ENCODE peak calls at places on chromosomes 2 and 18, in nine cellular contexts. T is HepG2, L is tibial nerve, W is uterus, E is GM12891, J is body of pancreas, D is right lobe of liver, O is transverse colon, F is HCT116. B is an unnamed sample.

GRCh38 chr2:67579207-67579606 is 182.1 kb downstream of the ETAA1 start:
- DNase-seq in E (no peak), D (no peak), L (no peak), W (no peak), T (no peak), J (no peak), F (no peak), O (no peak), B (no peak)

GRCh38 chr2:113407446-113408099 is 29.9 kb upstream of the ZNG1B start:
- DNase-seq in F (peak; percentile 31), L (no peak), T (peak; percentile 81), W (no peak), E (no peak), O (no peak), D (no peak), J (no peak), B (no peak)

GRCh38 chr2:73851274-73851673 is 22.5 kb downstream of the STAMBP start:
- DNase-seq in T (no peak), O (peak; percentile 53), D (no peak), F (peak; percentile 33), W (no peak), J (peak; percentile 3), E (no peak), L (no peak), B (no peak)

GRCh38 chr2:105886680-105887079 is 142.0 kb downstream of the NCK2 start:
- DNase-seq in W (no peak), L (no peak), F (no peak), D (no peak), O (no peak), E (no peak), T (no peak), J (peak; percentile 21), B (no peak)

GRCh38 chr2:62197609-62198236 is 1.8 kb downstream of the B3GNT2 start:
- DNase-seq in E (no peak), W (no peak), O (peak; percentile 62), T (no peak), J (peak; percentile 50), F (no peak), L (no peak), D (peak; percentile 67), B (peak; percentile 51)

GRCh38 chr2:233470007-233470687 is 96.4 kb downstream of the USP40 start:
- DNase-seq in E (no peak), F (no peak), O (peak; percentile 39), T (no peak), J (peak; percentile 32), D (peak; percentile 49), W (peak; percentile 53), L (peak; percentile 34), B (no peak)

GRCh38 chr2:72954376-72955187 is 37.3 kb downstream of the EMX1 start:
- DNase-seq in T (no peak), O (no peak), D (no peak), J (no peak), E (no peak), L (no peak), F (no peak), W (no peak), B (no peak)

GRCh38 chr2:23578964-23579671 is 194.1 kb downstream of the KLHL29 start:
- DNase-seq in L (no peak), W (no peak), D (no peak), F (no peak), T (no peak), E (no peak), J (no peak), O (no peak), B (no peak)

GRCh38 chr2:64204006-64204632 is 59.9 kb upstream of the PELI1 start:
- DNase-seq in T (no peak), O (peak; percentile 25), D (no peak), F (no peak), J (peak; percentile 51), L (no peak), W (no peak), E (no peak), B (no peak)

GRCh38 chr2:234978466-234979203 is 26.8 kb downstream of the SH3BP4 start:
- DNase-seq in F (no peak), O (peak; percentile 54), D (no peak), T (peak; percentile 75), L (no peak), J (peak; percentile 75), W (no peak), E (no peak), B (peak; percentile 40)

GRCh38 chr2:32357545-32358482 is 991 bp downstream of the BIRC6 start:
- DNase-seq in L (no peak), T (peak; percentile 35), W (peak; percentile 39), D (peak; percentile 67), J (peak; percentile 54), F (peak; percentile 6), O (peak; percentile 45), E (peak; percentile 35), B (peak; percentile 39)

GRCh38 chr18:73793386-73793785 is 354.2 kb downstream of the FBXO15 start:
- DNase-seq in J (no peak), W (no peak), L (no peak), F (no peak), O (no peak), E (no peak), T (no peak), D (no peak), B (no peak)

GRCh38 chr2:85269959-85270358 is 57.8 kb downstream of the TGOLN2 start:
- DNase-seq in O (no peak), J (no peak), T (peak; percentile 64), E (no peak), L (no peak), D (peak; percentile 57), F (no peak), W (peak; percentile 34), B (no peak)

GRCh38 chr2:88216641-88217040 is 46.5 kb downstream of the THNSL2 start:
- DNase-seq in O (no peak), F (no peak), W (no peak), T (no peak), J (no peak), D (no peak), L (no peak), E (no peak), B (no peak)

GRCh38 chr2:231940795-231941194 is 14.6 kb upstream of the NPPC start:
- DNase-seq in F (no peak), E (no peak), O (no peak), D (no peak), J (no peak), W (no peak), T (no peak), L (no peak), B (no peak)

GRCh38 chr18:63312731-63313408 is 6.7 kb downstream of the BCL2 start:
- DNase-seq in F (no peak), D (no peak), T (no peak), W (no peak), E (no peak), L (no peak), J (no peak), O (no peak), B (no peak)
- TF ChIP-seq POLR2A in F (no peak), D (no peak), T (no peak), W (no peak), E (no peak), L (no peak), J (no peak), O (no peak), B (no peak)

DNA sequence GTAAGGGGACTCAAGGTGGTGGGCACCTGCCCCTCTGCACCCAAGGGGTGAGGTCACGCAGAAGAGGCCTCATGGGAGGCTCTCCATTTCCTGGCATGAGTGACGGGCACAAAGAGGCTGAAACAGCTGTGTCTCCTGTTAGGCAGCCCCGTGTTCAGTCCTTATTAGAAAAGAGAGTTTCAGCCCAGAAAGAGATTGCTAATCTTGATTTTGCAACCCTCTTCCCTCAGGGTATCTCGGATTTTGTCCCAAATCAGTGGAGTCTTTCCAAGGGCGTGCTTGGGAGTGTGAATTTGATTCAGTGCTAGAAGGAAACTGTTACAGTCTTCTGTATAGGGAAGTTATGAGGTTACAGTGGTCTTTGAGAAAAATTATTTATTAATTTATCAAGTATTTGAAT is 10.4 kb downstream of the TNFRSF11A start:
- DNase-seq in D (no peak), W (no peak), T (no peak), F (no peak), L (no peak), J (no peak), O (no peak), E (no peak), B (no peak)
- TF ChIP-seq POLR2A in D (no peak), W (no peak), T (no peak), F (no peak), L (no peak), J (no peak), O (no peak), E (no peak), B (no peak)

GRCh38 chr2:144515425-144515693 is 4.6 kb downstream of the ZEB2 start:
- DNase-seq in L (no peak), W (no peak), T (no peak), O (no peak), J (no peak), F (no peak), E (no peak), D (no peak), B (no peak)

GRCh38 chr2:144515694-144516416 is 4.1 kb downstream of the ZEB2 start:
- DNase-seq in J (peak; percentile 11), O (peak; percentile 25), E (no peak), W (peak; percentile 51), D (no peak), L (no peak), F (no peak), T (no peak), B (no peak)

GRCh38 chr2:144517825-144518699 is 1.9 kb downstream of the ZEB2 start:
- DNase-seq in J (no peak), F (no peak), E (no peak), O (no peak), W (no peak), T (no peak), D (no peak), L (no peak), B (no peak)

GRCh38 chr2:144516981-144517824 is 2.7 kb downstream of the ZEB2 start:
- DNase-seq in J (peak; percentile 48), D (peak; percentile 64), W (peak; percentile 70), F (no peak), E (no peak), T (no peak), L (no peak), O (peak; percentile 32), B (no peak)

GRCh38 chr2:144516417-144516980 is 3.4 kb downstream of the ZEB2 start:
- DNase-seq in W (no peak), F (no peak), J (no peak), T (no peak), L (no peak), E (no peak), D (no peak), O (no peak), B (no peak)
- TF ChIP-seq POLR2A in W (no peak), F (no peak), J (no peak), T (no peak), L (no peak), E (no peak), D (no peak), O (no peak), B (no peak)

GRCh38 chr2:42028571-42029148 is 19.2 kb upstream of the PKDCC start:
- DNase-seq in O (no peak), J (no peak), W (no peak), T (no peak), E (no peak), L (no peak), D (no peak), F (no peak), B (no peak)
- TF ChIP-seq POLR2A in O (no peak), J (no peak), W (no peak), T (no peak), E (no peak), L (no peak), D (no peak), F (no peak), B (no peak)